ENCODE peak calls at places on chromosomes 3 and 15, in four cellular contexts. E, U, W and T are unnamed samples.

GRCh38 chr15:61841461-61841860 is 218.8 kb downstream of the VPS13C start:
- DNase-seq in U (no peak), E (no peak), W (no peak), T (no peak)

GRCh38 chr15:53520867-53521525 is 238.5 kb downstream of the WDR72 start:
- DNase-seq in U (no peak), E (no peak), W (no peak), T (no peak)

GRCh38 chr15:46892621-46893160 is 824.6 kb upstream of the SEMA6D start:
- DNase-seq in W (no peak), E (no peak), U (no peak), T (no peak)

GRCh38 chr15:97993310-97993738 is 32.8 kb downstream of the ARRDC4 start:
- DNase-seq in E (no peak), U (no peak), W (no peak), T (no peak)

GRCh38 chr3:87088366-87088983 is 97.5 kb upstream of the VGLL3 start:
- DNase-seq in U (no peak), E (no peak), W (no peak), T (peak; percentile 2)

GRCh38 chr3:159488657-159489056 is 500.0 kb upstream of the IL12A start:
- DNase-seq in U (no peak), W (no peak), E (no peak), T (no peak)

GRCh38 chr3:121619691-121620090 is 26.5 kb downstream of the FBXO40 start:
- DNase-seq in E (no peak), U (no peak), W (no peak), T (no peak)

GRCh38 chr15:101451192-101451799 is 38.2 kb downstream of the PCSK6 start:
- DNase-seq in U (no peak), W (no peak), E (no peak), T (no peak)

GRCh38 chr3:72678892-72679291 is 169.4 kb downstream of the SHQ1 start:
- DNase-seq in E (no peak), U (peak; percentile 37), W (no peak), T (no peak)

GRCh38 chr3:138434276-138434874 is at the start of gene ESYT3:
- DNase-seq in E (peak; percentile 63), W (peak; percentile 33), U (peak; percentile 75), T (peak; percentile 48)

GRCh38 chr15:88852476-88852875 is 42.9 kb downstream of the HAPLN3 start:
- DNase-seq in E (no peak), W (no peak), U (no peak), T (no peak)

GRCh38 chr3:55885721-55886120 is 398.6 kb upstream of the WNT5A start:
- DNase-seq in W (no peak), E (no peak), U (no peak), T (no peak)

GRCh38 chr3:102673271-102674115 is 238.7 kb downstream of the ZPLD1 start:
- DNase-seq in U (peak; percentile 53), E (peak; percentile 42), W (peak; percentile 33), T (peak; percentile 9)

GRCh38 chr15:63107895-63108546 is 13.6 kb upstream of the LACTB start:
- DNase-seq in E (no peak), U (no peak), W (no peak), T (no peak)

GRCh38 chr3:45972534-45973402 is 22.9 kb downstream of the FYCO1 start:
- DNase-seq in U (no peak), E (no peak), W (no peak), T (no peak)

GRCh38 chr3:152620395-152620794 is 214.5 kb upstream of the P2RY1 start:
- DNase-seq in U (no peak), E (no peak), W (no peak), T (no peak)

GRCh38 chr3:73547427-73548036 is 77.2 kb downstream of the PDZRN3 start:
- DNase-seq in W (no peak), E (peak; percentile 33), U (no peak), T (no peak)

GRCh38 chr3:176347424-176348146 is 849.7 kb downstream of the TBL1XR1 start:
- DNase-seq in W (no peak), U (no peak), E (no peak), T (no peak)

GRCh38 chr15:39127151-39127815 is 453.6 kb upstream of the THBS1 start:
- DNase-seq in U (no peak), W (no peak), E (no peak), T (no peak)

GRCh38 chr3:107738486-107739183 is 215.9 kb downstream of the BBX start:
- DNase-seq in W (no peak), U (no peak), E (no peak), T (no peak)

GRCh38 chr3:8576841-8577553 is 67.6 kb downstream of the SSUH2 start:
- DNase-seq in E (no peak), W (no peak), U (no peak), T (no peak)

GRCh38 chr3:38800511-38800910 is 15.5 kb downstream of the SCN10A start:
- DNase-seq in E (no peak), U (no peak), W (no peak), T (no peak)

GRCh38 chr3:71142440-71143161 is 440.9 kb downstream of the FOXP1 start:
- DNase-seq in U (no peak), W (no peak), E (no peak), T (no peak)

GRCh38 chr3:195750797-195751520 is 30.2 kb downstream of the MUC20 start:
- DNase-seq in W (no peak), E (no peak), U (no peak), T (no peak)

GRCh38 chr15:94027571-94027970 is 203.8 kb upstream of the MCTP2 start:
- DNase-seq in W (no peak), E (no peak), U (no peak), T (no peak)

GRCh38 chr3:36557021-36557707 is 176.9 kb downstream of the STAC start:
- DNase-seq in W (no peak), E (no peak), U (no peak), T (no peak)

GRCh38 chr15:47390208-47390765 is 327.0 kb upstream of the SEMA6D start:
- DNase-seq in U (no peak), E (no peak), W (no peak), T (no peak)

GRCh38 chr15:33780011-33780768 is 188.1 kb upstream of the CHRM5 start:
- DNase-seq in E (no peak), W (no peak), U (no peak), T (peak; percentile 12)

GRCh38 chr15:66619152-66619903 is 53.5 kb upstream of the LCTL start:
- DNase-seq in W (no peak), U (peak; percentile 33), E (peak; percentile 70), T (peak; percentile 66)

GRCh38 chr15:89072277-89072869 is 15.9 kb upstream of the ABHD2 start:
- DNase-seq in U (no peak), W (no peak), E (no peak), T (no peak)

GRCh38 chr3:37319784-37320183 is 145.4 kb upstream of the LRRFIP2 start:
- DNase-seq in E (no peak), U (no peak), W (no peak), T (no peak)